ENCODE peak calls at places on chromosomes 13 and 19, in five cellular contexts. F is stimulated activated CD8-positive, alpha-beta memory T cell treated with anti-CD3 and anti-CD28 coated beads, Interleukin-7, amount 100 ng/mL, for 4 hours; P is stimulated activated CD4-positive, alpha-beta T cell treated with anti-CD3 and anti-CD28 coated beads, Interleukin-2, amount 100 ng/mL, for 48 hours; V is endothelial cell; Q is mesenteric fat pad. H is an unnamed sample.

GRCh38 chr19:5684694-5685430 is 4.0 kb downstream of the HSD11B1L start:
- DNase-seq in F (no peak), P (no peak), V (no peak), Q (peak), H (no peak)

GRCh38 chr13:111225810-111226546 is 94.5 kb upstream of the TEX29 start:
- DNase-seq in F (no peak), P (no peak), V (no peak), Q (no peak), H (no peak)

GRCh38 chr19:34881982-34882381 is 44.7 kb upstream of the ZNF30 start:
- DNase-seq in F (no peak), P (no peak), V (no peak), Q (no peak), H (no peak)

GRCh38 chr19:41886761-41887710 is 4.1 kb downstream of the ARHGEF1 start:
- DNase-seq in F (peak), P (no peak), V (no peak), Q (no peak), H (no peak)

GRCh38 chr19:1619703-1620102 is 14.4 kb upstream of the UQCR11 start:
- DNase-seq in F (no peak), P (no peak), V (no peak), Q (no peak), H (no peak)

GRCh38 chr19:58038688-58039204 is 4.9 kb downstream of the ZSCAN1 start:
- DNase-seq in F (no peak), P (no peak), V (no peak), Q (no peak), H (no peak)

GRCh38 chr19:41928221-41928683 is at the start of gene ERFL:
- DNase-seq in F (peak), P (no peak), V (no peak), Q (no peak), H (peak)

GRCh38 chr13:99028890-99029289 is 51.0 kb upstream of the DOCK9 start:
- DNase-seq in F (no peak), P (peak), V (no peak), Q (no peak), H (no peak)

GRCh38 chr19:43607238-43608205 is 4.4 kb upstream of the SRRM5 start:
- DNase-seq in F (no peak), P (no peak), V (no peak), Q (no peak), H (no peak)

GRCh38 chr13:51674276-51674675 is 90.0 kb downstream of the WDFY2 start:
- DNase-seq in F (no peak), P (no peak), V (no peak), Q (no peak), H (no peak)

GRCh38 chr19:56080669-56081401 is 40.3 kb downstream of the ZNF787 start:
- DNase-seq in F (peak), P (peak), V (peak), Q (peak), H (no peak)

GRCh38 chr13:50917572-50917971 is 8.0 kb downstream of the RNASEH2B start:
- DNase-seq in F (no peak), P (no peak), V (no peak), Q (no peak), H (no peak)

GRCh38 chr13:99989376-99990044 is 7.9 kb downstream of the ZIC2 start:
- DNase-seq in F (no peak), P (no peak), V (peak), Q (no peak), H (no peak)

GRCh38 chr19:49921871-49922755 is 6.9 kb upstream of the ATF5 start:
- DNase-seq in F (no peak), P (no peak), V (no peak), Q (no peak), H (peak)

GRCh38 chr19:40165362-40165937 is 25.8 kb upstream of the MAP3K10 start:
- DNase-seq in F (peak), P (peak), V (peak), Q (no peak), H (no peak)

GRCh38 chr19:45847661-45848060 is 15.3 kb downstream of the SYMPK start:
- DNase-seq in F (no peak), P (no peak), V (no peak), Q (no peak), H (no peak)

GRCh38 chr13:67914535-67914934 is 684.4 kb upstream of the PCDH9 start:
- DNase-seq in F (no peak), P (no peak), V (no peak), Q (no peak), H (no peak)

GRCh38 chr19:47275866-47276461 is 1.3 kb downstream of the INAFM1 start:
- DNase-seq in F (no peak), P (no peak), V (no peak), Q (no peak), H (no peak)